ENCODE peak calls at places on chromosomes 13 and 19, in seven cellular contexts. K is ascending aorta, S is cardiac muscle cell, T is tibial nerve, M is thyroid gland, V is breast epithelium, N is Peyer's patch. O is an unnamed sample.
A peak's percentile ranks its signal among the peaks of the same experiment; 100 is the strongest.

GRCh38 chr13:96768524-96768923 is 225.8 kb downstream of the OXGR1 start:
- DNase-seq in K (no peak), S (no peak), T (no peak), M (no peak), V (no peak), N (no peak), O (no peak)

GRCh38 chr13:101978546-101979315 is 423.1 kb downstream of the FGF14 start:
- DNase-seq in K (no peak), S (no peak), T (no peak), M (no peak), V (no peak), N (no peak), O (no peak)

GRCh38 chr13:66234159-66234558 is 996.0 kb downstream of the PCDH9 start:
- DNase-seq in K (no peak), S (no peak), T (no peak), M (no peak), V (no peak), N (no peak), O (no peak)

GRCh38 chr13:36981156-36981743 is 17.9 kb downstream of the ALG5 start:
- DNase-seq in K (no peak), S (peak; percentile 52), T (no peak), M (no peak), V (no peak), N (no peak), O (no peak)

GRCh38 chr13:51797664-51798488 is 6.1 kb downstream of the DHRS12 start:
- DNase-seq in K (no peak), S (peak; percentile 64), T (no peak), M (peak; percentile 89), V (peak; percentile 80), N (peak; percentile 80), O (peak; percentile 49)

GRCh38 chr19:802497-802887 is 5.2 kb downstream of the PTBP1 start:
- DNase-seq in K (no peak), S (no peak), T (no peak), M (no peak), V (no peak), N (no peak), O (no peak)

GRCh38 chr13:87128006-87128405 is 543.2 kb upstream of the SLITRK5 start:
- DNase-seq in K (no peak), S (no peak), T (no peak), M (no peak), V (no peak), N (no peak), O (no peak)

GRCh38 chr13:27233964-27234363 is 17.4 kb upstream of the RPL21 start:
- DNase-seq in K (no peak), S (no peak), T (no peak), M (no peak), V (no peak), N (no peak), O (no peak)

GRCh38 chr19:47057328-47057727 is 8.9 kb upstream of the TMEM160 start:
- DNase-seq in K (no peak), S (no peak), T (no peak), M (no peak), V (no peak), N (no peak), O (no peak)

GRCh38 chr19:13195678-13196077 is 45.5 kb downstream of the IER2 start:
- DNase-seq in K (no peak), S (peak; percentile 61), T (no peak), M (peak; percentile 34), V (no peak), N (peak; percentile 92), O (peak; percentile 34)

GRCh38 chr13:72565893-72566292 is 161.5 kb downstream of the MZT1 start:
- DNase-seq in K (no peak), S (peak; percentile 68), T (no peak), M (no peak), V (no peak), N (no peak), O (no peak)

GRCh38 chr13:43054803-43055802 is 31.7 kb downstream of the DNAJC15 start:
- DNase-seq in K (no peak), S (peak; percentile 70), T (no peak), M (peak; percentile 52), V (no peak), N (no peak), O (peak; percentile 23)

GRCh38 chr19:42634409-42635232 is 39.9 kb upstream of the CEACAM8 start:
- DNase-seq in K (no peak), S (no peak), T (no peak), M (peak; percentile 30), V (no peak), N (no peak), O (no peak)
- TF ChIP-seq CTCF in K (no peak), S (peak; percentile 82), T (no peak), M (no peak), V (no peak), N (peak; percentile 31), O (peak; percentile 30)

GRCh38 chr19:17311455-17312248 is 2.3 kb downstream of the DDA1 start:
- DNase-seq in K (no peak), S (no peak), T (no peak), M (no peak), V (no peak), N (no peak), O (no peak)
- H3K27ac ChIP-seq in K (no peak overlapping the region), S (no peak overlapping the region), T (no peak overlapping the region), M (no peak overlapping the region), V (no peak overlapping the region), N (no peak overlapping the region), O (no peak overlapping the region)

GRCh38 chr19:53290758-53291549 is 23.4 kb upstream of the VN1R4 start:
- DNase-seq in K (no peak), S (no peak), T (no peak), M (no peak), V (no peak), N (no peak), O (no peak)
- TF ChIP-seq CTCF in K (no peak), S (no peak), T (no peak), M (no peak), V (no peak), N (no peak), O (no peak)

GRCh38 chr13:110521296-110521680 is 40.2 kb downstream of the RAB20 start:
- DNase-seq in K (no peak), S (no peak), T (no peak), M (peak; percentile 82), V (no peak), N (no peak), O (no peak)

GRCh38 chr13:110523838-110524237 is 37.7 kb downstream of the RAB20 start:
- DNase-seq in K (no peak), S (no peak), T (no peak), M (no peak), V (no peak), N (no peak), O (no peak)

GRCh38 chr13:110523180-110523579 is 38.3 kb downstream of the RAB20 start:
- DNase-seq in K (no peak), S (no peak), T (no peak), M (no peak), V (no peak), N (no peak), O (no peak)

GRCh38 chr13:110520431-110521295 is 40.9 kb downstream of the RAB20 start:
- DNase-seq in K (peak; percentile 95), S (no peak), T (peak; percentile 85), M (peak; percentile 97), V (peak; percentile 71), N (peak; percentile 92), O (no peak)

GRCh38 chr13:110521946-110522345 is 39.6 kb downstream of the RAB20 start:
- DNase-seq in K (no peak), S (no peak), T (no peak), M (no peak), V (no peak), N (no peak), O (no peak)
- H3K27ac ChIP-seq in K (peak overlapping the region; percentile 89), S (no peak overlapping the region), T (peak overlapping the region; percentile 89), M (peak overlapping the region; percentile 89), V (no peak overlapping the region), N (peak overlapping the region; percentile 87), O (no peak overlapping the region)

GRCh38 chr13:111460548-111461444 is 140.4 kb downstream of the TEX29 start:
- DNase-seq in K (no peak), S (peak; percentile 66), T (no peak), M (peak; percentile 29), V (peak; percentile 23), N (no peak), O (no peak)
- TF ChIP-seq CTCF in K (no peak), S (peak; percentile 34), T (peak; percentile 64), M (no peak), V (no peak), N (no peak), O (no peak)

DNA sequence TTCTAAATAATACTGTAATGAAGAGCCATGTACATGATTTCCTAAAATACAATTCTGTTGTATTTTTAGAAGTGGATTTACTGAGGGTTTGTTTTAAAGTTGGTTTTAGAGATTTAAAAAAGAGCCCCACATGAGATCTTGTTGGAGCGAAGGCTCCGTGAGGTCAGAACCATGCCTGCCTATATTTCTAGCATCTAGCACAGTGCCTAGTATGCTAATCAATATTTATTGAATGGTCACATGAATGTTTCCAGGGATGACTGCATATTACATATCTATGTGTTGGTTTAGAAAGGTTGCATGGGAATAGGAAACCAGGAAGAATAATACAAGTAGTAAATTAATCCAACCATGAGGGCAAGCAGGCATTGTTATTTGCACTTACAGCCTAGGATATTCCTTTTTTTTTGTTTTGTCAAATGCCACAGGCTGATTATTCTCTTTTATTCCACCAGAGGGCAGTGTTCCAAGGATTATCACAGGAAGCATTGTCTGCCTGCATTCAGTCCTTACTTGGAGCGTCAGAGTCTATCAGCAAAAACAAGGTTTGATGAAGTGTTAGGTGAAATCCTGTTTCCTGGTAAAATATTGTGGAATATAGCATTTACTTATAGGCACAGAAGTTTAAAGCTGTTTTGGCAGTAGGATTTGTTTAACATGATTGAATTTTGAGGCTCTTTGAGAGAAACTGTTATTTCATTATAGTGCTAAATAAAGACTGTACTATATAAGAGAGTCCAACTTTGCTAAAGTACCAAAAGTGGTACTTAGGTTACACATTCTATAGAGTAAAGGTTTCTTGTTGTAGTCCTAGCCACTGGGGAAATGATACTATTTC is 46.8 kb downstream of the COG3 start:
- DNase-seq in K (no peak), S (peak; percentile 78), T (no peak), M (peak; percentile 9), V (no peak), N (peak; percentile 60), O (no peak)
- H3K27ac ChIP-seq in K (no peak overlapping the region), S (no peak overlapping the region), T (no peak overlapping the region), M (no peak overlapping the region), V (no peak overlapping the region), N (no peak overlapping the region), O (no peak overlapping the region)

GRCh38 chr13:45718063-45718462 is 15.9 kb downstream of the CBY2 start:
- DNase-seq in K (no peak), S (peak; percentile 53), T (no peak), M (no peak), V (no peak), N (no peak), O (no peak)
- TF ChIP-seq CTCF in K (no peak), S (peak; percentile 65), T (no peak), M (no peak), V (no peak), N (no peak), O (peak; percentile 28)